ENCODE peak calls at places on chromosomes 6 and 20, in five cellular contexts. One of them, this sample, is unnamed. For H3K4me1, the result is how much of the 10 kb centered on the place peaks cover.

GRCh38 chr6:8282380-8282779 is 153.0 kb downstream of the SLC35B3 start:
- DNase-seq in ovary: no peak
- DNase-seq in mesendoderm: no peak
- DNase-seq in endodermal cell: no peak
- DNase-seq in CD8-positive, alpha-beta memory T cell: no peak
- DNase-seq in this sample: no peak

GRCh38 chr6:26363882-26364825 is 844 bp upstream of the BTN3A2 start:
- DNase-seq in endodermal cell: peak
- DNase-seq in ovary: no peak
- DNase-seq in mesendoderm: no peak
- DNase-seq in CD8-positive, alpha-beta memory T cell: no peak
- DNase-seq in this sample: no peak

GRCh38 chr20:36274248-36274841 is 31.8 kb upstream of the DLGAP4 start:
- DNase-seq in ovary: no peak
- DNase-seq in mesendoderm: no peak
- DNase-seq in CD8-positive, alpha-beta memory T cell: no peak
- DNase-seq in endodermal cell: no peak
- DNase-seq in this sample: no peak

GRCh38 chr20:51188941-51189340 is 166.0 kb upstream of the KCNG1 start:
- DNase-seq in endodermal cell: peak
- DNase-seq in mesendoderm: no peak
- DNase-seq in CD8-positive, alpha-beta memory T cell: no peak
- DNase-seq in ovary: no peak
- DNase-seq in this sample: no peak

GRCh38 chr6:149451361-149452061 is 33.3 kb downstream of the ZC3H12D start:
- DNase-seq in ovary: no peak
- DNase-seq in mesendoderm: no peak
- DNase-seq in CD8-positive, alpha-beta memory T cell: no peak
- DNase-seq in endodermal cell: peak
- DNase-seq in this sample: peak

GRCh38 chr6:4613795-4614194 is 162.4 kb upstream of the CDYL start:
- DNase-seq in mesendoderm: no peak
- DNase-seq in CD8-positive, alpha-beta memory T cell: no peak
- DNase-seq in endodermal cell: no peak
- DNase-seq in ovary: no peak
- DNase-seq in this sample: no peak

GRCh38 chr6:44223471-44224153 is at the start of gene SLC29A1:
- DNase-seq in CD8-positive, alpha-beta memory T cell: peak
- DNase-seq in mesendoderm: peak
- DNase-seq in ovary: peak
- DNase-seq in endodermal cell: peak
- DNase-seq in this sample: peak

GRCh38 chr6:106223300-106223930 is 102.1 kb downstream of the ATG5 start:
- DNase-seq in ovary: peak
- DNase-seq in mesendoderm: peak
- DNase-seq in CD8-positive, alpha-beta memory T cell: peak
- DNase-seq in endodermal cell: peak
- DNase-seq in this sample: peak

GRCh38 chr6:54935739-54936138 is 89.2 kb downstream of the FAM83B start:
- DNase-seq in endodermal cell: no peak
- DNase-seq in CD8-positive, alpha-beta memory T cell: no peak
- DNase-seq in ovary: no peak
- DNase-seq in mesendoderm: peak
- DNase-seq in this sample: no peak

GRCh38 chr6:138782243-138782642 is 8.7 kb downstream of the CCDC28A start:
- DNase-seq in endodermal cell: no peak
- DNase-seq in mesendoderm: no peak
- DNase-seq in ovary: no peak
- DNase-seq in CD8-positive, alpha-beta memory T cell: no peak
- DNase-seq in this sample: no peak

GRCh38 chr6:87753131-87753685 is 51.2 kb upstream of the AKIRIN2 start:
- DNase-seq in CD8-positive, alpha-beta memory T cell: no peak
- DNase-seq in endodermal cell: no peak
- DNase-seq in mesendoderm: no peak
- DNase-seq in ovary: no peak
- DNase-seq in this sample: no peak

GRCh38 chr6:133895573-133896343 is 6.8 kb downstream of the TCF21 start:
- DNase-seq in CD8-positive, alpha-beta memory T cell: no peak
- DNase-seq in endodermal cell: peak
- DNase-seq in ovary: peak
- DNase-seq in mesendoderm: peak
- DNase-seq in this sample: no peak

GRCh38 chr20:5173763-5174162 is 47.0 kb downstream of the CDS2 start:
- DNase-seq in CD8-positive, alpha-beta memory T cell: no peak
- DNase-seq in mesendoderm: no peak
- DNase-seq in endodermal cell: no peak
- DNase-seq in ovary: no peak
- DNase-seq in this sample: no peak

GRCh38 chr6:21074484-21074883 is 519.1 kb upstream of the SOX4 start:
- DNase-seq in CD8-positive, alpha-beta memory T cell: no peak
- DNase-seq in ovary: no peak
- DNase-seq in endodermal cell: no peak
- DNase-seq in mesendoderm: no peak
- DNase-seq in this sample: no peak

GRCh38 chr6:159728552-159728951 is 1.2 kb downstream of the WTAP start:
- DNase-seq in endodermal cell: no peak
- DNase-seq in ovary: no peak
- DNase-seq in CD8-positive, alpha-beta memory T cell: no peak
- DNase-seq in mesendoderm: peak
- DNase-seq in this sample: no peak

GRCh38 chr6:148837941-148838340 is 91.1 kb downstream of the UST start:
- DNase-seq in ovary: no peak
- DNase-seq in CD8-positive, alpha-beta memory T cell: no peak
- DNase-seq in mesendoderm: no peak
- DNase-seq in endodermal cell: no peak
- DNase-seq in this sample: no peak

GRCh38 chr6:33147807-33148666 is 44.2 kb downstream of the COL11A2 start:
- DNase-seq in mesendoderm: peak
- DNase-seq in CD8-positive, alpha-beta memory T cell: no peak
- DNase-seq in endodermal cell: no peak
- DNase-seq in ovary: no peak
- DNase-seq in this sample: no peak

GRCh38 chr20:35353646-35354045 is 58.1 kb downstream of the UQCC1 start:
- DNase-seq in mesendoderm: no peak
- DNase-seq in endodermal cell: no peak
- DNase-seq in ovary: no peak
- DNase-seq in CD8-positive, alpha-beta memory T cell: no peak
- DNase-seq in this sample: no peak

GRCh38 chr6:12245763-12246720 is 44.1 kb upstream of the EDN1 start:
- DNase-seq in endodermal cell: peak
- DNase-seq in ovary: no peak
- DNase-seq in CD8-positive, alpha-beta memory T cell: no peak
- DNase-seq in mesendoderm: peak
- DNase-seq in this sample: no peak

GRCh38 chr6:149335924-149336323 is 18.4 kb downstream of the TAB2 start:
- DNase-seq in mesendoderm: no peak
- DNase-seq in ovary: no peak
- DNase-seq in CD8-positive, alpha-beta memory T cell: no peak
- DNase-seq in endodermal cell: no peak
- DNase-seq in this sample: no peak

GRCh38 chr20:64224344-64225165 is 31.0 kb upstream of the PCMTD2 start:
- DNase-seq in CD8-positive, alpha-beta memory T cell: no peak
- DNase-seq in mesendoderm: no peak
- DNase-seq in endodermal cell: no peak
- DNase-seq in ovary: no peak
- DNase-seq in this sample: no peak

GRCh38 chr6:119858901-119859300 is 509.3 kb upstream of the MAN1A1 start:
- DNase-seq in CD8-positive, alpha-beta memory T cell: no peak
- DNase-seq in mesendoderm: no peak
- DNase-seq in endodermal cell: no peak
- DNase-seq in ovary: no peak
- DNase-seq in this sample: no peak

GRCh38 chr6:524803-525202 is 132.1 kb downstream of the HUS1B start:
- DNase-seq in ovary: no peak
- DNase-seq in endodermal cell: peak
- DNase-seq in CD8-positive, alpha-beta memory T cell: no peak
- DNase-seq in mesendoderm: peak
- DNase-seq in this sample: no peak

GRCh38 chr20:47985092-47985850 is 200.0 kb upstream of the SULF2 start:
- DNase-seq in mesendoderm: peak
- DNase-seq in CD8-positive, alpha-beta memory T cell: no peak
- DNase-seq in ovary: no peak
- DNase-seq in endodermal cell: peak
- DNase-seq in this sample: no peak

GRCh38 chr6:135540207-135540877 is 42.8 kb upstream of the AHI1 start:
- DNase-seq in endodermal cell: no peak
- DNase-seq in CD8-positive, alpha-beta memory T cell: no peak
- DNase-seq in ovary: no peak
- DNase-seq in mesendoderm: peak
- DNase-seq in this sample: no peak

GRCh38 chr6:27541212-27541931 is 68.5 kb upstream of the ZNF184 start:
- DNase-seq in ovary: no peak
- DNase-seq in endodermal cell: peak
- DNase-seq in mesendoderm: peak
- DNase-seq in CD8-positive, alpha-beta memory T cell: no peak
- DNase-seq in this sample: no peak

GRCh38 chr6:28985396-28986164 is 19.5 kb downstream of the ZNF311 start:
- DNase-seq in endodermal cell: peak
- DNase-seq in ovary: peak
- DNase-seq in CD8-positive, alpha-beta memory T cell: no peak
- DNase-seq in mesendoderm: peak
- DNase-seq in this sample: peak

GRCh38 chr6:169933251-169933821 is 181.9 kb downstream of the ERMARD start:
- DNase-seq in mesendoderm: no peak
- DNase-seq in endodermal cell: peak
- DNase-seq in ovary: no peak
- DNase-seq in CD8-positive, alpha-beta memory T cell: no peak
- DNase-seq in this sample: peak

GRCh38 chr6:142489722-142490610 is 188.2 kb downstream of the ADGRG6 start:
- DNase-seq in CD8-positive, alpha-beta memory T cell: no peak
- DNase-seq in endodermal cell: no peak
- DNase-seq in mesendoderm: no peak
- DNase-seq in ovary: no peak
- DNase-seq in this sample: no peak

DNA sequence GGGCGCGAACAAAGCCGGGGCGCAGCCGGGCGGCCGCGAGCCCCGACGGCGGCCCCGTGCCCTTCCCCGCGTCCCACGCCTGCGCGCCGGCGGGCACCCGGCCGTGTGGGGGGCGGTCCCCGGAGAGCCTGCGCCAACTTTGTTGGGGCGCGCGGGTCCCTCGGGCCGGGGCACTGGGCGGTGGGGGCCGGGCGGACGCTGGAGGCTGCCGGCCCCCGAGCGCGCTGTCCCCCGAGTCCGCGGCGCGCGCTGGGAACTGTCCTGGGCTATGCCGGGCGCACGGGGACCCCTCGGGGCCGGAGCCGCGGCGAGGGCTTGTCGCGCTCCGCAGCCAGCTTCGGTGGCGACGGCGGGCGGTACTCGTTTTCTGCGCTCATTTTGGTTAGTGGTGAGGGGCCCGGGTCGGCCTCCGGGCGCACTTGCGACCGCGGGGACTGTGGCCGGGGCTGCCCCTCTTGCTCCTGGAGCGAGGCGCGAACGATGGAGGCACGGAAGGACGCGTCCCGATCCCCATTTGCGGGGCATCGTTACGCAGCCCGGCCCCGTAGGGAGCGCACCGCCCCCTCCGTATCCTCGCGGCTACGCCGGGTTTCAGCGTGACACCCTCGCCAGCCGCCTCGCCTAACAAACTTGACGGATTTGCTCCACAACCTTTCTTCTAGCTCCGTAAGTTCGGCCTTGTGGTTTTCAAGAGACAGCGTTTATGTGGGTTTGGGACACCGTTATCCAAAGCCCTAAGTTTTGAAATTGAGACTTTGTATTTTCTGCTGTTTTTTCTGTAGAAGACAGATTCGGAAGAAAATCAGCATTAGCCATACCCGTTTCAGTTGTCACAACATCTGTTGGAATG is 632 bp downstream of the SS18L1 start:
- DNase-seq in ovary: peak
- DNase-seq in endodermal cell: peak
- DNase-seq in CD8-positive, alpha-beta memory T cell: peak
- DNase-seq in mesendoderm: peak
- DNase-seq in this sample: peak
- H3K4me1 ChIP-seq in ovary: under half
- H3K4me1 ChIP-seq in endodermal cell: under half
- H3K4me1 ChIP-seq in CD8-positive, alpha-beta memory T cell: under half
- H3K4me1 ChIP-seq in mesendoderm: under half
- H3K4me1 ChIP-seq in this sample: under half

DNA sequence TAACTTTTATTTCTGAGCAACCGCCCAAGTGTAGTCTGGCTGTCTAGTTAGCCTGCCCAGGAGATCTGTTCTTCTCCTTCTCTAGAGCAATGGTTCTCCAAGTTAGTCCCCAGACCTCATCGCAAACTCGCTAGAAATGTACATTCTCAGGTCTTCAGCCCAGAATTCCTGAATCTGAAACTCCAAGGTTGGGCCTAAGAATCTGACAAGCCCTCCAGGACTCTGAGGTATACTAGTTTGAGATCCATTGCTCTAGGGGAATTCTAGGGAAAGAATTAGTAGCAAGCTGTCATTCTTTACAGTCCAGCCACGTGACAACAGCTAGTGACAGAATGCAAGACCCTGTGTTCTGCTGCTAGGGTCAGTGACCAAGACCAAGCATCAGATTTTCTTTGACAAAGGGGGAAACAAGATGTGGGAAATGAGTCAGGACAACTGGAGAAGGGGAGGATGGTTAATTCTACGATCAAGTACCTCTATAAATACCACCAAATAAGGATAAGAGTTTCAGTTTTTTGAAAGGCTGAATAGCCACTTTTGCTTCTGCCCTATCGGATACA is 5.8 kb downstream of the UBE2V1 start:
- DNase-seq in mesendoderm: no peak
- DNase-seq in CD8-positive, alpha-beta memory T cell: no peak
- DNase-seq in ovary: no peak
- DNase-seq in endodermal cell: no peak
- DNase-seq in this sample: no peak
- H3K4me1 ChIP-seq in mesendoderm: under half
- H3K4me1 ChIP-seq in CD8-positive, alpha-beta memory T cell: half or more
- H3K4me1 ChIP-seq in ovary: under half
- H3K4me1 ChIP-seq in endodermal cell: under half
- H3K4me1 ChIP-seq in this sample: under half

GRCh38 chr6:31175961-31176360 is 5.5 kb upstream of the POU5F1 start:
- DNase-seq in ovary: no peak
- DNase-seq in mesendoderm: peak
- DNase-seq in CD8-positive, alpha-beta memory T cell: no peak
- DNase-seq in endodermal cell: peak
- DNase-seq in this sample: no peak
- H3K4me1 ChIP-seq in ovary: under half
- H3K4me1 ChIP-seq in mesendoderm: under half
- H3K4me1 ChIP-seq in CD8-positive, alpha-beta memory T cell: under half
- H3K4me1 ChIP-seq in endodermal cell: under half
- H3K4me1 ChIP-seq in this sample: under half

DNA sequence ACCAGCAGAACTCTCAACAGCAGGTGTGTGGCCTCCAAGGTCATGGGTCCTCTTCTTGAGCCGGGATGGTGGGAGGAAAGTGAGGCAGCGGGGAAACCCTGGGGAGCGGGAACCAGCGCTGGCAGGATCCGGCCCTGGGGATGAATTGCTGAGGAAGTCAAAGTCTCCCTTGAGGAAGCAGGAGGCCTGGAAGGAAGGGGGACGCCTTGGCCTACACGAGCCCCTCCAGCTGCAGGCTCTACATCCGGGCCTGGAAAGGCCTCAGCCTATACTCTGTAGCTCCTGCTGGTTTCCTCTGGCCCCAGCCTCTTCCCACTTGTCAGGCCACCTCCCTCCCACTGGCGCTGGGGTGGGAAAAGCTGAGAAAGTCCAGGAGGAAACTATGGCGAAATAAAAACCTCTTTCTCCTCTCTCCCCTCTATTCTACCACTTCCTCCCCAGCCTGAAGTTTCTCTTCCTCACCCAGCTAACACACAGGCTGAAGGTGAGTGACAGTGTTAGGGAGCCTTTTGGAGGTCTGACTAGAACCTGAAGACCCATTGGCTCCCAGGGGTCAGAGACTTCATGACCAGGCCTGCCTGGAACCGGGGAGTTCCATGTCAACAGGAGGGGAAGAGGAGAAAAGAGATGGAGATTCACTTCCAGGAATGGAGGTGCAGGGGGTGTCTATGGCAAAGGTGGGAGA is 14.8 kb downstream of the TREML2 start:
- DNase-seq in ovary: no peak
- DNase-seq in mesendoderm: no peak
- DNase-seq in endodermal cell: no peak
- DNase-seq in CD8-positive, alpha-beta memory T cell: no peak
- DNase-seq in this sample: no peak
- H3K4me1 ChIP-seq in ovary: under half
- H3K4me1 ChIP-seq in mesendoderm: under half
- H3K4me1 ChIP-seq in endodermal cell: under half
- H3K4me1 ChIP-seq in CD8-positive, alpha-beta memory T cell: under half
- H3K4me1 ChIP-seq in this sample: under half

This sample was measured in colonic mucosa.